ENCODE peak calls at places on chromosomes 7 and 10, in eight cellular contexts. A, R, X, J, W, Y, D and H are unnamed samples.

GRCh38 chr10:132984008-132984295 is 41.6 kb upstream of the CFAP46 start:
- DNase-seq in W (no peak), J (no peak), A (no peak), X (no peak), R (no peak), D (no peak), Y (no peak), H (no peak)

GRCh38 chr10:14022052-14022451 is 308.7 kb downstream of the FRMD4A start:
- DNase-seq in Y (no peak), X (no peak), A (no peak), J (no peak), D (no peak), R (no peak), W (no peak), H (no peak)

GRCh38 chr7:101363734-101364374 is 1.2 kb downstream of the COL26A1 start:
- DNase-seq in R (no peak), A (peak), D (peak), J (peak), Y (peak), W (peak), X (peak), H (no peak)

GRCh38 chr10:88791924-88792323 is 10.6 kb upstream of the LIPM start:
- DNase-seq in J (no peak), D (no peak), Y (peak), A (no peak), R (no peak), X (peak), W (no peak), H (no peak)

GRCh38 chr10:133391761-133392518 is 2.0 kb upstream of the MTG1 start:
- DNase-seq in J (no peak), R (no peak), W (no peak), A (no peak), Y (no peak), X (no peak), D (no peak), H (no peak)

GRCh38 chr10:72276013-72276387 is 2.3 kb downstream of the DDIT4 start:
- DNase-seq in D (no peak), J (no peak), Y (peak), A (no peak), R (no peak), W (no peak), X (peak), H (no peak)

GRCh38 chr7:108149119-108149518 is 19.0 kb upstream of the LAMB4 start:
- DNase-seq in Y (no peak), W (no peak), D (no peak), A (no peak), X (no peak), J (no peak), R (no peak), H (no peak)

GRCh38 chr10:62657244-62657835 is 147.2 kb upstream of the ADO start:
- DNase-seq in R (no peak), X (no peak), W (peak), A (no peak), J (no peak), D (no peak), Y (no peak), H (no peak)

GRCh38 chr7:151798851-151799428 is 78.0 kb downstream of the PRKAG2 start:
- DNase-seq in D (no peak), W (peak), R (no peak), J (no peak), A (no peak), Y (no peak), X (no peak), H (no peak)

GRCh38 chr7:78367280-78367773 is 568.8 kb downstream of the PHTF2 start:
- DNase-seq in D (no peak), A (no peak), Y (no peak), W (no peak), X (no peak), J (no peak), R (no peak), H (no peak)

GRCh38 chr7:129295015-129295423 is 70.2 kb downstream of the AHCYL2 start:
- DNase-seq in J (no peak), Y (no peak), X (peak), D (peak), A (peak), R (peak), W (no peak), H (no peak)

GRCh38 chr7:74104702-74105101 is 21.1 kb downstream of the LIMK1 start:
- DNase-seq in X (peak), Y (no peak), J (no peak), R (no peak), W (peak), D (no peak), A (no peak), H (peak)

GRCh38 chr7:134941185-134941900 is 45.0 kb upstream of the AGBL3 start:
- DNase-seq in A (no peak), Y (peak), W (no peak), D (peak), X (peak), R (no peak), J (no peak), H (peak)

GRCh38 chr10:71266147-71266917 is 52.7 kb upstream of the SLC29A3 start:
- DNase-seq in D (peak), J (no peak), X (no peak), A (peak), R (no peak), W (peak), Y (peak), H (no peak)

GRCh38 chr10:87054373-87055295 is 34.5 kb downstream of the FAM25A start:
- DNase-seq in A (no peak), X (no peak), R (peak), Y (no peak), J (no peak), D (peak), W (no peak), H (no peak)
- TF ChIP-seq CTCF in A (no peak), X (no peak), R (peak), Y (no peak), J (peak), D (peak), W (no peak), H (no peak)

DNA sequence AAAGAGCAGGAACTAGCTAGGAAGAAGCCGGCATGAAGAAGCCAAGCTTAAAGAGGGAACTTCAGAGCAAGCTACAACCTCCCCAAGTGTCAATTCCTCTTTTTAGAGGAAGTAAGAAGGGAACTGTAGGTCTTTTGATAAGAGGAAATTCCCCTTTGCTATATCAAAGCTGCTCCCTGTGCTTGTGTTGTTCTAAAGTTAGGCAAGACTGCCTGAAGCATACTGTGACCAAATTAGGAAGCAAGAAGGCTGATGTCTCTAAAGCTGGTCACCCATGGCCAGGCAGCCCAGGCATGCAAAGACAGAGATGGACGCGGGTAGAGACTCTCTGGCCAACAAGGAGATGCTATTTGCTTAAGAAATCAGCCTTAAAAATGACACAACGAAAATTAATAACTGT is 87.9 kb downstream of the RNF216 start:
- DNase-seq in R (peak), W (no peak), J (no peak), A (no peak), Y (peak), D (no peak), X (peak), H (peak)
- H3K4me3 ChIP-seq in R (peak), W (peak), J (no peak), A (peak), Y (peak), D (no peak), X (peak), H (no peak)

GRCh38 chr10:43377393-43377883 is 6.0 kb downstream of the FXYD4 start:
- DNase-seq in R (no peak), X (peak), J (peak), D (no peak), Y (no peak), A (no peak), W (no peak), H (no peak)
- TF ChIP-seq CTCF in R (no peak), X (peak), J (peak), D (peak), Y (no peak), A (no peak), W (no peak), H (peak)

DNA sequence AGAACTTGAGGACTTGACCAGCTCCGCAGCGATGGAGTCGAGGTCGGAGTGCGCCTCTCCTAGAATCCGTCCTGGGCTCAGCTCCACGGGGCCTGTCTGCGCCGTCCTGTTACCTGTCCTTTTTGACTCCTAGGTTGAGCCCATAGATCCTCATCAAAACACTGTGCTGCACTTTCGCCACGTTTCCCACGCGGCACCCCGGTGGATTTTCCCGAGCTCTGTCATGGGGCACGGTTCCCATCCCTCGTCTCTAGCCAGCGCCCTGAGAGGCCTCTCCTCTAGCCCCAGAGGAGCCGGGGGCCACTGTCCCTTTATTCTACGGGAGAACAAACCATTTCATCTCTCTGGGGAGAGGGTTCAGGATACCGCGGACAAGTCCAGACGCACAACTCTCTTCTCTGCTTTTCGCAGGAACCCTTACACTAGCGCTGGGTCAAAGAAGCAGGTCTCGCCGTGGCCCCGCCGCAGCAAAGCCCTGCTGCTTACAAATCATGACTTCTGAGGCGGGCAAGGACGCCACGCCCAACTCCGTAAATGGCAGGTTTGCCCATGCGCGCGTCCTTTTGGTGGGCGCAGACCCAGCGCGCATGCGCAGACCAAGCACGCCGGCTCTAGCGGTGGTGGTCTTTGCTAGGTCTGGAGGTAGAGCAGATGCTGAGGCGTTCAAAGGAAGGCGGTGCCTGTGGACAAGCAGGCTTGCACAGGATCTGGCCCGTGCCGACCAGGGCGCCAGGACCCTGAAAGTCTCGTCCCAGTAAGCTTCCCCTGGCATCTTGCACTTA is 10.3 kb upstream of the ANKRD7 start:
- DNase-seq in W (peak), R (peak), A (peak), X (no peak), Y (peak), D (peak), J (no peak), H (peak)
- H3K4me3 ChIP-seq in W (peak), R (peak), A (peak), X (no peak), Y (peak), D (peak), J (no peak), H (peak)

GRCh38 chr10:114486938-114487814 is 82.9 kb upstream of the AFAP1L2 start:
- DNase-seq in R (no peak), D (no peak), Y (peak), X (peak), J (no peak), W (no peak), A (no peak), H (peak)
- TF ChIP-seq CTCF in R (no peak), D (no peak), Y (peak), X (peak), J (no peak), W (no peak), A (no peak), H (peak)